ENCODE peak calls at places on chromosomes 16 and 17, in six cellular contexts. O is testis; F is mesothelial cell of epicardium; U is T-helper 1 cell; M is ascending aorta; I is stimulated activated CD4-positive, alpha-beta T cell treated with anti-CD3 and anti-CD28 coated beads, Interleukin-2, amount 100 ng/mL, for 48 hours. L is an unnamed sample.

GRCh38 chr16:77387810-77388209 is 47.0 kb downstream of the ADAMTS18 start:
- DNase-seq in U (no peak), F (no peak), I (no peak), M (no peak), O (no peak), L (no peak)

GRCh38 chr17:42120161-42121065 is 754 bp downstream of the KAT2A start:
- DNase-seq in M (no peak), U (no peak), O (no peak), F (no peak), I (peak), L (peak)

GRCh38 chr17:50219939-50220465 is 18.6 kb upstream of the COL1A1 start:
- DNase-seq in F (no peak), M (no peak), I (no peak), O (no peak), U (no peak), L (no peak)

GRCh38 chr17:2397247-2398171 is 3.4 kb downstream of the MNT start:
- DNase-seq in O (no peak), M (no peak), U (no peak), F (no peak), I (no peak), L (no peak)

GRCh38 chr17:43784628-43785101 is 4.4 kb downstream of the CFAP97D1 start:
- DNase-seq in O (no peak), F (no peak), M (no peak), I (no peak), U (no peak), L (no peak)

GRCh38 chr17:52237151-52237550 is 78.6 kb upstream of the CA10 start:
- DNase-seq in I (no peak), U (no peak), M (no peak), F (no peak), O (no peak), L (no peak)

GRCh38 chr17:30433514-30433913 is 43.7 kb upstream of the GOSR1 start:
- DNase-seq in M (no peak), I (no peak), O (no peak), F (no peak), U (no peak), L (no peak)

GRCh38 chr16:81514041-81514559 is 69.5 kb downstream of the CMIP start:
- DNase-seq in U (no peak), I (no peak), M (no peak), O (no peak), F (no peak), L (no peak)

GRCh38 chr16:81204794-81205680 is 33.5 kb upstream of the BCO1 start:
- DNase-seq in U (no peak), I (peak), O (peak), F (no peak), M (no peak), L (peak)

GRCh38 chr17:61404702-61405046 is 5.0 kb downstream of the TBX2 start:
- DNase-seq in U (no peak), O (no peak), M (no peak), F (no peak), I (no peak), L (no peak)

GRCh38 chr17:83122834-83123233 is 43.4 kb downstream of the METRNL start:
- DNase-seq in F (no peak), O (no peak), I (no peak), M (peak), U (no peak), L (no peak)

GRCh38 chr16:59543641-59544040 is 809.5 kb upstream of the GOT2 start:
- DNase-seq in U (no peak), O (no peak), F (no peak), M (no peak), I (no peak), L (no peak)

GRCh38 chr16:57637424-57637823 is 9.0 kb downstream of the ADGRG1 start:
- DNase-seq in O (no peak), F (no peak), M (no peak), U (no peak), I (no peak), L (peak)

GRCh38 chr16:14405611-14406537 is 224.2 kb downstream of the PARN start:
- DNase-seq in O (peak), I (peak), F (no peak), U (no peak), M (no peak), L (peak)

GRCh38 chr16:56795011-56795410 is 65.1 kb downstream of the NUP93 start:
- DNase-seq in U (no peak), I (no peak), O (no peak), F (no peak), M (no peak), L (no peak)

GRCh38 chr16:29968205-29968604 is 5.5 kb upstream of the TAOK2 start:
- DNase-seq in M (no peak), O (no peak), I (no peak), U (no peak), F (no peak), L (no peak)

GRCh38 chr16:47371615-47372014 is 89.2 kb downstream of the ITFG1 start:
- DNase-seq in M (no peak), I (no peak), F (no peak), O (peak), U (no peak), L (no peak)

GRCh38 chr16:879986-880385 is 79.5 kb upstream of the GNG13 start:
- DNase-seq in O (no peak), M (no peak), F (no peak), U (no peak), I (no peak), L (no peak)

GRCh38 chr17:45092932-45093430 is 31.9 kb downstream of the NMT1 start:
- DNase-seq in F (no peak), M (peak), O (peak), I (no peak), U (no peak), L (no peak)